ENCODE peak calls at places on chromosomes 6 and 20, in nine cellular contexts. R, X, D, O, B, T, M, N and S are unnamed samples.

GRCh38 chr20:12896180-12896579 is 112.6 kb upstream of the SPTLC3 start:
- DNase-seq in R (no peak), X (no peak), D (no peak), O (no peak), B (no peak), T (no peak), M (no peak), N (no peak), S (no peak)

GRCh38 chr20:560680-561079 is 17.1 kb upstream of the CSNK2A1 start:
- DNase-seq in R (no peak), X (no peak), D (no peak), O (no peak), B (no peak), T (no peak), M (no peak), N (no peak), S (no peak)

GRCh38 chr6:73648166-73648565 is 5.6 kb downstream of the SLC17A5 start:
- DNase-seq in R (no peak), X (no peak), D (no peak), O (no peak), B (no peak), T (no peak), M (no peak), N (no peak), S (no peak)

GRCh38 chr6:144449911-144450690 is 165.0 kb downstream of the UTRN start:
- DNase-seq in R (no peak), X (no peak), D (no peak), O (no peak), B (no peak), T (no peak), M (no peak), N (no peak), S (no peak)

GRCh38 chr6:169921853-169922779 is 170.7 kb downstream of the ERMARD start:
- DNase-seq in R (no peak), X (peak), D (peak), O (peak), B (peak), T (no peak), M (no peak), N (no peak), S (no peak)

GRCh38 chr6:32045811-32046449 is 7.7 kb downstream of the CYP21A2 start:
- DNase-seq in R (no peak), X (no peak), D (no peak), O (no peak), B (peak), T (no peak), M (no peak), N (no peak), S (no peak)

GRCh38 chr6:84449220-84449619 is 221.8 kb upstream of the CEP162 start:
- DNase-seq in R (no peak), X (no peak), D (no peak), O (no peak), B (no peak), T (no peak), M (no peak), N (no peak), S (no peak)

GRCh38 chr20:34522969-34523871 is 7.0 kb downstream of the DYNLRB1 start:
- DNase-seq in R (peak), X (peak), D (no peak), O (peak), B (peak), T (peak), M (peak), N (peak), S (peak)

GRCh38 chr6:126056355-126057004 is 70.1 kb downstream of the TRMT11 start:
- DNase-seq in R (no peak), X (no peak), D (no peak), O (no peak), B (peak), T (no peak), M (no peak), N (no peak), S (no peak)

GRCh38 chr6:45923831-45924391 is 91.7 kb downstream of the CLIC5 start:
- DNase-seq in R (no peak), X (peak), D (no peak), O (peak), B (no peak), T (peak), M (peak), N (peak), S (no peak)